ENCODE peak calls at places on chromosomes 13 and 19, in eight cellular contexts. Q is CD4-positive, CD25-positive, alpha-beta regulatory T cell; F is NCI-H1092 treated with DMSO at 0.1 percent for 48 hours; S is heart right ventricle; R is colonic mucosa; X is naive thymus-derived CD4-positive, alpha-beta T cell; W is EL; T is stimulated activated CD4-positive, alpha-beta T cell treated with anti-CD3 and anti-CD28 coated beads, Interleukin-4, amount 100 ng/mL, for 4 hours. Z is an unnamed sample.
A peak's percentile ranks its signal among the peaks of the same experiment; 100 is the strongest.

GRCh38 chr13:36086117-36086516 is 45.1 kb downstream of the DCLK1 start:
- DNase-seq in Q (no peak), F (no peak), R (no peak), T (no peak), S (no peak), W (no peak), X (no peak), Z (no peak)

GRCh38 chr13:93066187-93066586 is 160.4 kb upstream of the GPC6 start:
- DNase-seq in W (peak; percentile 61), F (no peak), T (no peak), Q (no peak), R (no peak), S (no peak), X (no peak), Z (peak; percentile 67)

GRCh38 chr19:23571175-23571574 is 115.8 kb downstream of the ZNF675 start:
- DNase-seq in F (no peak), T (no peak), S (no peak), W (no peak), X (no peak), Q (no peak), R (no peak), Z (no peak)

GRCh38 chr19:44447864-44448674 is at the start of gene ZNF229:
- DNase-seq in F (peak; percentile 83), Q (peak; percentile 81), X (peak; percentile 69), R (peak; percentile 94), T (peak; percentile 59), S (peak; percentile 86), W (peak; percentile 95), Z (peak; percentile 91)

GRCh38 chr19:38250821-38251563 is 5.2 kb downstream of the PPP1R14A start:
- DNase-seq in R (peak; percentile 80), T (no peak), W (no peak), F (no peak), S (peak; percentile 88), X (no peak), Q (no peak), Z (no peak)

GRCh38 chr19:55071913-55072312 is 3.8 kb upstream of the EPS8L1 start:
- DNase-seq in W (no peak), R (no peak), X (no peak), T (no peak), S (no peak), F (no peak), Q (no peak), Z (no peak)

GRCh38 chr19:1825909-1826556 is 14.0 kb upstream of the ATP8B3 start:
- DNase-seq in F (peak; percentile 60), S (peak; percentile 80), Q (peak; percentile 69), X (peak; percentile 71), R (peak; percentile 81), T (peak; percentile 71), W (peak; percentile 65), Z (no peak)

GRCh38 chr13:30520571-30520970 is 54.8 kb upstream of the HMGB1 start:
- DNase-seq in F (no peak), R (no peak), Q (no peak), S (no peak), W (peak; percentile 57), T (no peak), X (no peak), Z (peak; percentile 36)

GRCh38 chr19:45403781-45404556 is 900 bp downstream of the PPP1R13L start:
- DNase-seq in W (peak; percentile 63), T (peak; percentile 51), Q (peak; percentile 80), S (peak; percentile 70), F (no peak), X (peak; percentile 53), R (peak; percentile 82), Z (no peak)

Z was measured in non-pigmented ciliary epithelial cell.